ENCODE peak calls at places on chromosomes 7 and 10, in four cellular contexts. B is upper lobe of left lung, N is HCT116, L is GM12878. D is an unnamed sample.

GRCh38 chr7:76020031-76020714 is 25.8 kb upstream of the TMEM120A start:
- ATAC-seq in N (peak), B (peak), L (peak), D (peak)

GRCh38 chr7:28239823-28240204 is 59.2 kb upstream of the JAZF1 start:
- ATAC-seq in L (no peak), B (peak), N (no peak), D (no peak)

GRCh38 chr10:116329153-116329552 is 4.9 kb downstream of the CCDC172 start:
- ATAC-seq in L (no peak), B (no peak), N (no peak), D (no peak)

GRCh38 chr10:27771231-27771630 is 25.6 kb upstream of the MKX start:
- ATAC-seq in B (no peak), L (no peak), N (no peak), D (no peak)

GRCh38 chr7:86598721-86599120 is 45.0 kb upstream of the GRM3 start:
- ATAC-seq in B (no peak), L (no peak), N (peak), D (no peak)

GRCh38 chr10:69361303-69361614 is 55.5 kb downstream of the TACR2 start:
- ATAC-seq in N (no peak), L (no peak), B (peak), D (no peak)

GRCh38 chr7:114976666-114977065 is 54.8 kb downstream of the MDFIC start:
- ATAC-seq in B (no peak), L (no peak), N (no peak), D (no peak)

GRCh38 chr10:97030894-97031293 is 154.9 kb downstream of the SLIT1 start:
- ATAC-seq in B (no peak), L (no peak), N (no peak), D (no peak)

GRCh38 chr10:89515031-89515841 is 20.2 kb downstream of the SLC16A12 start:
- ATAC-seq in L (no peak), B (peak), N (no peak), D (no peak)

GRCh38 chr7:94022550-94022949 is 18.4 kb upstream of the BET1 start:
- ATAC-seq in N (no peak), L (peak), B (no peak), D (no peak)

GRCh38 chr10:43212043-43212721 is 54.7 kb downstream of the RASGEF1A start:
- ATAC-seq in B (no peak), N (no peak), L (no peak), D (peak)

GRCh38 chr10:44863344-44864041 is 47.6 kb upstream of the TMEM72 start:
- ATAC-seq in L (no peak), N (no peak), B (no peak), D (no peak)

GRCh38 chr7:75957021-75957736 is 37.2 kb downstream of the TMEM120A start:
- ATAC-seq in B (peak), N (peak), L (no peak), D (no peak)

DNA sequence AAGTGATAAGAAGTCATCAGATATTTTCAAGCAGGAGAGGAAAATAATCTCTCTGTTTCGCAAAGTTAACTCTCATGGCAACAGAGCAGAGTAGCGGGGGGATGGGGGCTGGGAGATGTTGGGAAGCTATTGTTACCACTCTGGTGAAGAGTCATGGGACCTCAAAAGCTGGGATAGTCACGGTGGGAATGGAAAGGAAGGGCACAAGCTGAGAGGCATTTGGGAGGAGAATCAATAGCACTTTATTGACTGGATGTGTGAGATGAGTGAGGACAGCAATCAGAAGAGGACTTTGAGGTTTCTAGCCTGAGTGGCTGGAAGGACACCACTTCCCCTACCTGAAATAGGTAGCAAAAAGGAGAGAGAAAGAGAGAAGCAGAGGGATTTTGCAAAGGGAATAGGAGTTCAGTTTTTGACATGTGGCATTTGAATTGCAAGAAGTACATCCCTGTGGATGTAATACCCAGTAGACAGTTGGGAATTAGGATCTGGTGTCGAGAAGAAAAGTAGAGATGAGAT is 27.2 kb downstream of the SCD start:
- ATAC-seq in B (no peak), N (peak), L (no peak), D (no peak)
- TF ChIP-seq POLR2AphosphoS5 in B (peak), N (peak), L (no peak), D (no peak)

GRCh38 chr10:61460835-61461234 is 7.7 kb upstream of the TMEM26 start:
- ATAC-seq in L (no peak), B (no peak), N (no peak), D (no peak)

GRCh38 chr10:61463035-61463909 is 10.1 kb upstream of the TMEM26 start:
- ATAC-seq in L (no peak), N (no peak), B (peak), D (no peak)

GRCh38 chr10:61465807-61466425 is 12.7 kb upstream of the TMEM26 start:
- ATAC-seq in N (no peak), B (peak), L (peak), D (no peak)

GRCh38 chr10:61464461-61465215 is 11.5 kb upstream of the TMEM26 start:
- ATAC-seq in L (no peak), B (peak), N (no peak), D (no peak)

DNA sequence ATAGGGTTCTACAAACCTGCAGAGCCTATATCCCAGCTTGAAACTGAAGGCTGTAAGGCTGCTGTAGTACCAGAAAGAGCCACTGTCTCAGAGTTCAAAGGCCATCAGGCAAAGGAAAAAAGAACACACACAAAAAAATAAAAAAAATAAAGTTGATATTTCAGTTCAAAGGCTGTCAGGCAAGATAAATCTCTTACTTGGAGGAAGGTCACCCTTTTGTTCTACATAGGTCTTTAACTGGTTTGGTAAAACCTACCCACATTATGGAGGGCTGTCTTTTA is 12.0 kb upstream of the TMEM26 start:
- ATAC-seq in B (no peak), N (no peak), L (no peak), D (no peak)
- TF ChIP-seq CTCF in B (no peak), N (no peak), L (no peak), D (no peak)

GRCh38 chr10:102660891-102661613 is 16.8 kb downstream of the TRIM8 start:
- ATAC-seq in N (peak), L (peak), B (peak), D (peak)
- TF ChIP-seq POLR2A in N (no peak), L (peak), B (no peak), D (no peak)

GRCh38 chr7:111806232-111806631 is 243.9 kb upstream of the IMMP2L start:
- ATAC-seq in L (no peak), B (no peak), N (no peak), D (no peak)

GRCh38 chr7:111801277-111801676 is 239.0 kb upstream of the IMMP2L start:
- ATAC-seq in N (no peak), B (no peak), L (no peak), D (no peak)

GRCh38 chr7:111802194-111802785 is 240.0 kb upstream of the IMMP2L start:
- ATAC-seq in L (no peak), B (no peak), N (no peak), D (no peak)

GRCh38 chr7:111803015-111803758 is 240.9 kb upstream of the IMMP2L start:
- ATAC-seq in B (no peak), N (no peak), L (no peak), D (no peak)
- TF ChIP-seq POLR2AphosphoS5 in B (no peak), N (no peak), L (no peak), D (no peak)

DNA sequence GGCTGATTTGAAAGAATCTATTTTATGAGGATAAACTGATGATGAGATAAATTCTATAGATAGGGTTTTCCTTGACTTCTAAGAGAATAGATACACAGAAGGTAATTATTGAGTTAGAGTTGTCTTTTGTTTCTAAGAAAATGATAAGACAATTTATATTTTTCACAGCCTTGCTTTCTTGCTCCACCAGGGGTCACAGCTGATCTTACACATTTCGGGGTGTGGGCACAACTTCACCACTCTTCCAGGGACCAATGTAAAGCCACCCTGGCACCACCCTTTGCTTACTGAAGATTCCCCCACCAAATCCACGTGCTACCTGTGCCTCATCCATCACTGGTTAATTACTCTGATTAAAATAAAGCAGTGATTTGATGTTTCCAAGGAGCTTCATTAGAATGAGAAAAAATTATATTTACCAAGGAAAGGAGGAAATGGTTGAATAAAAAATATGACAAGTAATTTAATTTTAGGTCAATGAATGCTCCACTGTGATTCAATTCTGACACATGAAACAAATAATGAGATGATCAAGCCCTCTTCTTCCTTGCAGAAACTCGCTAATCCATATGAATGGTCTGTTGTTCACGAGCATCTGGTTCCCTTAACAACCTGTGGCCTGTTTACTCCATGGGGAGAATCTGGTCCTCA is 177.3 kb upstream of the TNS3 start:
- ATAC-seq in B (no peak), N (peak), L (no peak), D (no peak)
- TF ChIP-seq CTCF in B (no peak), N (peak), L (no peak), D (peak)

GRCh38 chr7:134067164-134067563 is 60.0 kb upstream of the LRGUK start:
- ATAC-seq in B (no peak), N (no peak), L (no peak), D (no peak)

GRCh38 chr7:134069187-134069586 is 58.0 kb upstream of the LRGUK start:
- ATAC-seq in N (no peak), L (no peak), B (no peak), D (no peak)

GRCh38 chr7:134062460-134062859 is 64.7 kb upstream of the LRGUK start:
- ATAC-seq in B (no peak), N (no peak), L (no peak), D (no peak)

GRCh38 chr7:134068670-134069069 is 58.5 kb upstream of the LRGUK start:
- ATAC-seq in B (no peak), L (no peak), N (no peak), D (no peak)

DNA sequence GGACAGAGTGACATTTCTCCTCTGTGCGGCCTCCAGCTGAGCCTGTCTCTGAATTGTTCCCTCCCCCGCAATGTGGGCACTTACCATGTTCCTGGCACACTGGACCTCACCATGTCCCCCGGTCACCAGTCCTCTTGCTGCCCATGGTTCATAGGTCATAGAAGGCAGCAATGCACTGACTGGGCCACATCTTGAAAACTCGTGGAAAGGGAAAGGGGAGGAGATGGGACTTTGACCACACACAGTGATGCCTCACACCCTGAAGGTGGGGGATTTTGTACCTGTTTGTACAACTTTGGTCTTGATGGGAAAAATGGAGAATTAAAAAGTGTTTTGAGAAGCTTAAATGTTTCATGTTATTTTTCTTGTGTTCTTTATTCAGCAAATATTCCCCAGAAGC is 61.7 kb upstream of the LRGUK start:
- ATAC-seq in L (no peak), B (no peak), N (no peak), D (no peak)
- TF ChIP-seq POLR2A in L (no peak), B (no peak), N (no peak), D (no peak)

DNA sequence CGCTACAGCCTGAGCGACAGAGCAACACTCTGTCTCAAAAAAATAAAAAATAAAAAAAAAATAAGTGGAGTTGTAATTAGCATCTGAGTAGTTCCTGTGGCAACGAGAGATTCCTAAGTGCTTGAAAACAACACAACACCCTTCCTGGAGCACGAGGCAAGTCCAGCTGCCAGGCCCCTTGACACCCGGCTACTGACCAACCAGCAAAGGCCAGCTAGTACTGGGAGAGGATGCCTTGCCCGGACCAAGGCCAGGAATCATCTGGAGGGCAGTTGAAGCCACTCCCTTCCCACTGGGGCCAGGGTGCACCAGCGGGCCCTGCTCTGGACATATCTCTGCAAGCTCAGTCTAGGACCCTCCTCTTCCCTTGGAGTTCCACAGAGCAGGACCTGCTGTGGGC is 536 bp downstream of the C10orf105 start:
- ATAC-seq in B (no peak), N (no peak), L (no peak), D (peak)
- TF ChIP-seq POLR2AphosphoS5 in B (no peak), N (no peak), L (no peak), D (no peak)

GRCh38 chr7:150462413-150462812 is 12.0 kb downstream of the GIMAP8 start:
- ATAC-seq in B (no peak), N (no peak), L (no peak), D (no peak)

GRCh38 chr7:150464962-150465361 is 14.5 kb downstream of the GIMAP8 start:
- ATAC-seq in B (no peak), L (no peak), N (no peak), D (no peak)

GRCh38 chr7:150461520-150461919 is 11.1 kb downstream of the GIMAP8 start:
- ATAC-seq in N (no peak), B (no peak), L (no peak), D (no peak)

GRCh38 chr7:150465414-150465813 is 15.0 kb downstream of the GIMAP8 start:
- ATAC-seq in B (no peak), N (no peak), L (no peak), D (no peak)

GRCh38 chr7:150463461-150463860 is 13.0 kb downstream of the GIMAP8 start:
- ATAC-seq in L (no peak), N (no peak), B (no peak), D (no peak)
- TF ChIP-seq CTCF in L (no peak), N (no peak), B (no peak), D (no peak)

DNA sequence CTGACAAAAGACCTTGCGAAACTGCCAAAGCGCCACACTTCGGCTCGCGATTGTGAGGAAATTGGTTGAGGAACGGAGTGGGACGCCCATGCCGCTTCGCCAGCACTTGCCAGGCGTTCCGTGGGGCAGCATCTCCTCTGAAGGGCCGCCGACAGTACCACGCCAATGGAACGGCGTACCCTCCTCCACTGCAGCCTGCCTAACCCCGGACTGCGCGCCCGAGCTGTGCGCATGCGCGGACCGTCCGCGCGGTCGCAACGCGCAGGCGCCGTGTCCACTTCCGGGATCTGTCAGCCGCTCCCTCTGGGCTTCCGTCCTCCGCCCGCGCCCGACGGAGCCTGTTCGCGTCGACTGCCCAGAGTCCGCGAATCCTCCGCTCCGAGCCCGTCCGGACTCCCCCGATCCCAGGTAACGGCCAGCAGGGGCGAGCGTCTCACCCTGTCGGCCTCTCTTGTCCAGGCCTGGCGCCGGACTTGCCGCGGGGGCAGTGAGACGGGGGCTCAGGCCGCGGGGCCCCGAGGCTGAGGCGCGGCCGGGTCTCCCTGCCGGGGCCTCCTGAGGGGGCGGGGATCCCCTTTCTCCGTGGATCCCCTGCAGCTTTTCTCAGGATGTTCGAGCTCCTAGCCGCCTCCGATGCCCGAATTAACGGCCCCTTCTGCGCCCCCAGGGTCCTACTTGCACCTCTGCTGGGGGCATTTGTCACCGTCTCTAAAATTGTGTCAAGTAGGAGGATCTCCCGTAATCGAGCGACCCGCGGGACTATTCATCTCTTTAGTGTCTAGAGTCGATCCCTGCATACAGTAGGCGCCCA is at the start of gene ARPC1A:
- ATAC-seq in L (peak), B (peak), N (peak), D (peak)
- TF ChIP-seq POLR2A in L (peak), B (peak), N (peak), D (peak)

GRCh38 chr7:35802102-35802466 is 1.2 kb downstream of the SEPTIN7 start:
- ATAC-seq in B (no peak), L (no peak), N (no peak), D (no peak)

GRCh38 chr7:35802649-35803048 is 1.8 kb downstream of the SEPTIN7 start:
- ATAC-seq in B (no peak), L (no peak), N (no peak), D (no peak)

GRCh38 chr7:35800718-35801391 is at the start of gene SEPTIN7:
- ATAC-seq in L (peak), N (peak), B (peak), D (peak)

GRCh38 chr7:35801392-35802101 is 690 bp downstream of the SEPTIN7 start:
- ATAC-seq in L (peak), N (peak), B (peak), D (peak)

DNA sequence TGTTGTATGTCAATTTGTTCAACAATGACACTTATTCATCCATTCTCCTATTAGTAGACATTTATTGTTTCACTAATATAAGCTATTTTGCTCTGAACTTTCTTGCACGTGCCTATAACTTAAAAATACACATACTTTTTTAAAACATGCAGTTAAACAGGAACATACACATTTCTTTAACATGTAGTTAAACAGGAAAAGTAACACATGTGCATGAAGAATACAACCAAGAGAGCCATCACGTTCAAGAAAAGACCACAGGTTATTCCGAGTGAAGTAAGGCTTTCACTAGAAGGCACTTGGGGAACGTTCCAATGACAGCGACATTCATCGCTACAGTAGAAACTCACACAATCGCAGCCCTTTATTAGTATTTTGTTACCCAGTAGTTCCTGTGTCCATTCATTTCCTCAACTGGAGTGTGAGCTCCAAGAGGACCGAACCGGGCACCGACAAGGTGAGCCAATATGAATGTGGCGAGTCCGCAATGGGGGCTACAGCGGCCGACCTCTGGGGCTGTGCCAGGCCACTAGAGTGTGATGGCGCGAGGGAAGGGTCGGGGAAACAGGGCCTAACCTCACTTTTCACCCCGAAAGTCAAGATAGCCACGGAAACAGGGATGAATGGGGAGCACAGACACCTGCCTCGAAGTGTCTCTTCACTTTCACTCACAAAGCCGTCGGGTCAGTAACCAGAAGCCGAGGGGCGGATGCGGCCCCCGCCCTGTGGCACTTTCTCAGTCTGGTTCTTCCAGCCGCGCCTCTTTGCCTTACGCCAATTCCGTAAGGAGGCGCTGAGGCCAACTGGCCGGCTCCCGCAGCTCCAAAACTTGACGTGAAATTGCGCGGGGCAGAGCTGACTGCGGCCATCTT is 775 bp upstream of the SEPTIN7 start:
- ATAC-seq in L (peak), B (peak), N (peak), D (peak)
- TF ChIP-seq POLR2AphosphoS5 in L (peak), B (no peak), N (no peak), D (no peak)

D was measured in gastroesophageal sphincter.